ENCODE peak calls at places on chromosomes 11 and 22, in six cellular contexts. D is heart right ventricle, Q is A673, J is tibial nerve, Y is cardiac muscle cell, P is OCI-LY7. F is an unnamed sample.

GRCh38 chr11:82873919-82874333 is 26.3 kb downstream of the PRCP start:
- DNase-seq in J (no peak), Y (peak), Q (peak), D (no peak), P (no peak), F (no peak)

GRCh38 chr11:120149246-120149645 is 11.3 kb upstream of the TRIM29 start:
- DNase-seq in Y (no peak), J (no peak), P (no peak), D (no peak), Q (no peak), F (no peak)

GRCh38 chr11:46055371-46055770 is 65.9 kb downstream of the PHF21A start:
- DNase-seq in D (no peak), J (no peak), Q (no peak), P (no peak), Y (peak), F (no peak)

GRCh38 chr11:22730319-22730718 is 63.9 kb downstream of the GAS2 start:
- DNase-seq in Y (peak), Q (peak), J (no peak), P (peak), D (no peak), F (peak)

GRCh38 chr11:43933608-43934358 is 8.7 kb upstream of the C11orf96 start:
- DNase-seq in J (no peak), D (no peak), Q (peak), Y (peak), P (no peak), F (no peak)

GRCh38 chr11:115098037-115098436 is 406.2 kb downstream of the CADM1 start:
- DNase-seq in D (no peak), P (no peak), Y (no peak), J (no peak), Q (no peak), F (no peak)

GRCh38 chr22:37229805-37230672 is 14.0 kb downstream of the RAC2 start:
- DNase-seq in Y (peak), D (no peak), Q (peak), J (no peak), P (peak), F (peak)

GRCh38 chr11:121476379-121477032 is 23.7 kb upstream of the SORL1-AS1 start:
- DNase-seq in Y (no peak), J (no peak), D (no peak), Q (no peak), P (no peak), F (no peak)

GRCh38 chr11:64583296-64584262 is 7.4 kb upstream of the SLC22A12 start:
- DNase-seq in Y (peak), Q (no peak), P (no peak), J (no peak), D (no peak), F (no peak)

GRCh38 chr22:50139843-50140415 is 30.6 kb upstream of the PANX2 start:
- DNase-seq in Q (no peak), J (no peak), P (peak), Y (no peak), D (no peak), F (no peak)

GRCh38 chr11:126973051-126973450 is 27.5 kb downstream of the KIRREL3 start:
- DNase-seq in P (no peak), Q (no peak), J (no peak), Y (no peak), D (no peak), F (no peak)

GRCh38 chr11:126965331-126965730 is 35.2 kb downstream of the KIRREL3 start:
- DNase-seq in J (no peak), P (no peak), Q (no peak), D (no peak), Y (no peak), F (no peak)

GRCh38 chr11:126968915-126969314 is 31.7 kb downstream of the KIRREL3 start:
- DNase-seq in Q (no peak), D (no peak), Y (no peak), J (no peak), P (no peak), F (no peak)

GRCh38 chr11:126971305-126971704 is 29.3 kb downstream of the KIRREL3 start:
- DNase-seq in P (no peak), D (no peak), Y (no peak), Q (no peak), J (no peak), F (no peak)

GRCh38 chr11:126969865-126970479 is 30.6 kb downstream of the KIRREL3 start:
- DNase-seq in D (no peak), Q (peak), P (no peak), J (no peak), Y (peak), F (no peak)
- TF ChIP-seq CTCF in D (peak), Q (peak), P (peak), J (peak), Y (peak), F (no peak)

DNA sequence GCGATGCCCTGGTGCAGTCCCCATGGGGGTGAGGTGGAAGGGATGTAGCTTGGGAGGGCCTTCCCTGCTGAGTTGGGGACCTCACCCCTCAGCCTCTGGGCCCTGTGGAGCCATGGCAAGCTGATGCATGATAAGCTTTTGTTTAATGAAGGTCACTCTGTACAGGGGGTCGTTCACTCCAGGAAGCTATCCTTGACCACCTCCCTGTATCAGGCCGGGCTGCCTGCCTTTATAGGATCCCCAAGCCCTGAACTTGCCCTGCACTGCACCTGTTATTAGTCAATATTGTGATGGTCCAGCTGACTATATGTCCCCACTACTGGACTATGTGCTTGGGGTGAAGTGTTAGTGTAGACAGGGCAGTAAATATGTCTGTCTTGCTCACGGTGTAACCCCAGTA is 49.7 kb upstream of the MYEOV start:
- DNase-seq in D (no peak), Y (no peak), Q (no peak), P (no peak), J (no peak), F (no peak)
- TF ChIP-seq CTCF in D (no peak), Y (no peak), Q (no peak), P (no peak), J (no peak), F (no peak)

GRCh38 chr11:10695821-10696220 is 2.3 kb upstream of the IRAG1 start:
- DNase-seq in P (no peak), D (no peak), Q (no peak), J (no peak), Y (no peak), F (no peak)

GRCh38 chr11:10696797-10697620 is 3.5 kb upstream of the IRAG1 start:
- DNase-seq in P (no peak), J (no peak), Q (no peak), D (peak), Y (no peak), F (no peak)

GRCh38 chr11:10692716-10693115 is 839 bp downstream of the IRAG1 start:
- DNase-seq in D (no peak), Q (no peak), J (no peak), P (no peak), Y (no peak), F (no peak)

GRCh38 chr11:10693509-10694071 is at the start of gene IRAG1:
- DNase-seq in D (peak), P (no peak), J (no peak), Y (peak), Q (no peak), F (no peak)

GRCh38 chr11:10694481-10695239 is 1.1 kb upstream of the IRAG1 start:
- DNase-seq in Q (no peak), P (no peak), J (no peak), D (no peak), Y (peak), F (no peak)
- TF ChIP-seq CTCF in Q (no peak), P (no peak), J (no peak), D (no peak), Y (no peak), F (no peak)

GRCh38 chr22:21984793-21985192 is 2.2 kb upstream of the TOP3B start:
- DNase-seq in D (no peak), P (peak), Q (no peak), Y (peak), J (no peak), F (peak)
- TF ChIP-seq CTCF in D (no peak), P (peak), Q (peak), Y (peak), J (no peak), F (peak)

GRCh38 chr11:61814242-61814957 is 2.4 kb downstream of the FADS1 start:
- DNase-seq in Y (peak), Q (peak), P (no peak), J (peak), D (peak), F (no peak)

GRCh38 chr11:61814958-61815789 is 1.6 kb downstream of the FADS1 start:
- DNase-seq in Y (peak), P (no peak), J (peak), Q (peak), D (peak), F (peak)

GRCh38 chr11:61817471-61818202 is 834 bp upstream of the FADS1 start:
- DNase-seq in D (no peak), P (no peak), Q (no peak), J (no peak), Y (no peak), F (no peak)

GRCh38 chr11:61815790-61816735 is 740 bp downstream of the FADS1 start:
- DNase-seq in D (peak), J (peak), Q (peak), P (no peak), Y (peak), F (peak)

GRCh38 chr11:61816736-61817455 is at the start of gene FADS1:
- DNase-seq in Q (peak), P (no peak), Y (peak), J (peak), D (peak), F (peak)
- TF ChIP-seq CTCF in Q (peak), P (no peak), Y (peak), J (peak), D (peak), F (peak)

GRCh38 chr22:33796494-33796893 is 123.8 kb downstream of the LARGE1 start:
- DNase-seq in J (no peak), D (no peak), Q (no peak), Y (no peak), P (no peak), F (no peak)
- TF ChIP-seq CTCF in J (no peak), D (no peak), Q (no peak), Y (no peak), P (peak), F (no peak)

GRCh38 chr22:47376322-47376700 is 613.9 kb downstream of the TBC1D22A start:
- DNase-seq in D (no peak), P (no peak), J (no peak), Q (no peak), Y (no peak), F (no peak)
- TF ChIP-seq CTCF in D (no peak), P (no peak), J (no peak), Q (no peak), Y (no peak), F (no peak)

GRCh38 chr11:11636671-11637070 is 14.9 kb upstream of the GALNT18 start:
- DNase-seq in D (no peak), P (no peak), Y (no peak), J (no peak), Q (no peak), F (no peak)

GRCh38 chr11:11640996-11641395 is 19.2 kb upstream of the GALNT18 start:
- DNase-seq in J (no peak), P (no peak), D (no peak), Y (no peak), Q (no peak), F (no peak)

GRCh38 chr11:11640152-11640551 is 18.3 kb upstream of the GALNT18 start:
- DNase-seq in Q (no peak), Y (no peak), P (no peak), J (no peak), D (no peak), F (no peak)

DNA sequence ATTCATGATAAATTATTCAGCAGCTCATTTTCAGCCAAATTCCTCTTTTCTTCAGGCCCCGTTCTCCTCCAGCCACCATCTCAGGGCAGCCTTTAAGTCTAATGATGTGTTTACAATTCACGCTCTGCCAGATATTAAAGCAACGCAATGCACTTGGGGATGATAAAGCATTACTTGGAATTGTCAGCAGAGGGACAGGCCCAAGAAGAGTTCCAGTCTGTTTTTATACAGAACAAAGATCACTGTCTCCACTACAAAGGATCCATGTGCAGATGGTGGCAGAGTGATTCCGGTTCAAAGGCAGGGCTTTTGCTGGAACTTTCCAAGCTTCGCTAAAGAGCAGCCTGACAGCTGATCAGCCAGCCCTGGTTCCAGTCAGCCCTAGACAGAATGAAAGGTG is 13.7 kb upstream of the GALNT18 start:
- DNase-seq in J (no peak), Q (no peak), Y (no peak), D (no peak), P (no peak), F (no peak)
- TF ChIP-seq CTCF in J (no peak), Q (no peak), Y (peak), D (no peak), P (no peak), F (no peak)